ENCODE peak calls at places on chromosomes 16 and 17, in six cellular contexts. U, F, N, Q, B and S are unnamed samples.

GRCh38 chr16:84277244-84277823 is 17.3 kb upstream of the WFDC1 start:
- DNase-seq in U (peak; percentile 63), F (peak; percentile 73), N (peak; percentile 63), Q (peak; percentile 68), B (peak; percentile 82), S (peak; percentile 34)

GRCh38 chr17:61702450-61702849 is 111.4 kb upstream of the NACA2 start:
- DNase-seq in U (no peak), F (no peak), N (no peak), Q (no peak), B (no peak), S (no peak)

GRCh38 chr16:67661101-67661661 is 421 bp downstream of the PARD6A start:
- DNase-seq in U (peak; percentile 64), F (peak; percentile 81), N (peak; percentile 67), Q (no peak), B (peak; percentile 51), S (peak; percentile 61)

GRCh38 chr17:58304735-58305486 is 23.7 kb downstream of the TSPOAP1 start:
- DNase-seq in U (no peak), F (no peak), N (no peak), Q (no peak), B (no peak), S (no peak)

GRCh38 chr16:68564367-68564985 is 25.4 kb downstream of the ZFP90 start:
- DNase-seq in U (peak; percentile 18), F (no peak), N (peak; percentile 20), Q (no peak), B (no peak), S (peak; percentile 7)

GRCh38 chr17:1147664-1148063 is 32.1 kb downstream of the ABR start:
- DNase-seq in U (peak; percentile 54), F (peak; percentile 88), N (peak; percentile 68), Q (no peak), B (no peak), S (peak; percentile 58)

GRCh38 chr17:45848868-45849535 is 4.3 kb downstream of the SPPL2C start:
- DNase-seq in U (no peak), F (no peak), N (no peak), Q (no peak), B (no peak), S (no peak)

GRCh38 chr17:27315322-27315721 is 21.4 kb downstream of the WSB1 start:
- DNase-seq in U (peak; percentile 91), F (no peak), N (peak; percentile 94), Q (no peak), B (no peak), S (peak; percentile 93)

GRCh38 chr17:39270923-39271322 is 45.2 kb upstream of the STAC2 start:
- DNase-seq in U (peak; percentile 84), F (peak; percentile 5), N (peak; percentile 73), Q (no peak), B (no peak), S (peak; percentile 73)

GRCh38 chr17:38585056-38585804 is 20.5 kb downstream of the SRCIN1 start:
- DNase-seq in U (no peak), F (peak; percentile 86), N (peak; percentile 22), Q (no peak), B (no peak), S (no peak)

GRCh38 chr17:58289869-58290268 is 9.1 kb upstream of the MPO start:
- DNase-seq in U (no peak), F (peak; percentile 10), N (no peak), Q (no peak), B (no peak), S (no peak)

GRCh38 chr17:68591583-68591982 is 9.6 kb downstream of the FAM20A start:
- DNase-seq in U (no peak), F (no peak), N (peak; percentile 8), Q (no peak), B (no peak), S (no peak)

GRCh38 chr16:1743376-1744337 is 27.7 kb downstream of the NME3 start:
- DNase-seq in U (no peak), F (no peak), N (no peak), Q (no peak), B (no peak), S (peak; percentile 17)

GRCh38 chr17:49266233-49266632 is 35.6 kb upstream of the PHOSPHO1 start:
- DNase-seq in U (no peak), F (no peak), N (no peak), Q (no peak), B (no peak), S (no peak)

GRCh38 chr17:82105882-82106696 is 8.1 kb upstream of the FASN start:
- DNase-seq in U (peak; percentile 78), F (peak; percentile 85), N (peak; percentile 53), Q (peak; percentile 44), B (peak; percentile 78), S (peak; percentile 43)

GRCh38 chr17:14784997-14785696 is 480.0 kb downstream of the PMP22 start:
- DNase-seq in U (no peak), F (no peak), N (no peak), Q (peak; percentile 32), B (peak; percentile 34), S (no peak)

GRCh38 chr17:41792835-41793748 is 6.6 kb upstream of the JUP start:
- DNase-seq in U (peak; percentile 70), F (peak; percentile 19), N (peak; percentile 64), Q (no peak), B (no peak), S (no peak)

GRCh38 chr16:2297506-2297860 is 29.6 kb upstream of the RNPS1 start:
- DNase-seq in U (no peak), F (no peak), N (no peak), Q (no peak), B (no peak), S (no peak)

GRCh38 chr16:15690296-15690695 is 40.3 kb downstream of the NDE1 start:
- DNase-seq in U (peak; percentile 88), F (no peak), N (peak; percentile 5), Q (no peak), B (no peak), S (peak; percentile 60)

GRCh38 chr16:87955302-87956168 is 4.3 kb downstream of the BANP start:
- DNase-seq in U (peak; percentile 58), F (no peak), N (no peak), Q (no peak), B (no peak), S (peak; percentile 29)

GRCh38 chr16:57720142-57720575 is 15.4 kb upstream of the KATNB1 start:
- DNase-seq in U (peak; percentile 63), F (peak; percentile 58), N (peak; percentile 77), Q (peak; percentile 39), B (peak; percentile 76), S (peak; percentile 66)

GRCh38 chr17:66165537-66166123 is 26.3 kb downstream of the CEP112 start:
- DNase-seq in U (peak; percentile 69), F (peak; percentile 74), N (peak; percentile 84), Q (no peak), B (no peak), S (peak; percentile 62)

GRCh38 chr17:65531508-65532431 is 29.7 kb downstream of the AXIN2 start:
- DNase-seq in U (peak; percentile 57), F (peak; percentile 82), N (peak; percentile 84), Q (no peak), B (no peak), S (peak; percentile 51)

GRCh38 chr17:30336369-30337171 is 2.7 kb upstream of the TMIGD1 start:
- DNase-seq in U (peak; percentile 67), F (peak; percentile 79), N (peak; percentile 68), Q (peak; percentile 41), B (peak; percentile 73), S (peak; percentile 61)

GRCh38 chr16:29674188-29674587 is 4.8 kb upstream of the QPRT start:
- DNase-seq in U (peak; percentile 37), F (no peak), N (no peak), Q (no peak), B (no peak), S (peak; percentile 54)

GRCh38 chr17:7176870-7177209 is 2.3 kb downstream of the ASGR1 start:
- DNase-seq in U (no peak), F (peak; percentile 41), N (peak; percentile 44), Q (no peak), B (no peak), S (peak; percentile 29)

GRCh38 chr16:67760831-67761230 is 41.7 kb upstream of the GFOD2 start:
- DNase-seq in U (no peak), F (no peak), N (no peak), Q (no peak), B (no peak), S (no peak)

GRCh38 chr16:56764835-56765234 is 34.9 kb downstream of the NUP93 start:
- DNase-seq in U (no peak), F (no peak), N (no peak), Q (no peak), B (no peak), S (no peak)

GRCh38 chr17:17664073-17664470 is 17.2 kb upstream of the RAI1 start:
- DNase-seq in U (no peak), F (no peak), N (no peak), Q (no peak), B (no peak), S (no peak)

GRCh38 chr16:10641953-10642949 is 52.5 kb downstream of the TEKT5 start:
- DNase-seq in U (no peak), F (no peak), N (no peak), Q (no peak), B (no peak), S (no peak)

GRCh38 chr16:2465653-2466415 is 5.3 kb upstream of the NTN3 start:
- DNase-seq in U (no peak), F (peak; percentile 26), N (no peak), Q (no peak), B (no peak), S (no peak)

GRCh38 chr17:48544356-48545021 is 420 bp downstream of the HOXB2 start:
- DNase-seq in U (peak; percentile 72), F (no peak), N (no peak), Q (peak; percentile 19), B (peak; percentile 66), S (peak; percentile 81)

GRCh38 chr17:38428643-38429371 is 543 bp downstream of the ARHGAP23 start:
- DNase-seq in U (peak; percentile 73), F (no peak), N (peak; percentile 38), Q (no peak), B (peak; percentile 38), S (no peak)

GRCh38 chr16:64983983-64984382 is 137.9 kb downstream of the CDH11 start:
- DNase-seq in U (peak; percentile 90), F (peak; percentile 6), N (peak; percentile 93), Q (no peak), B (no peak), S (peak; percentile 88)

GRCh38 chr16:85148959-85149358 is 36.7 kb upstream of the CIBAR2 start:
- DNase-seq in U (peak; percentile 65), F (peak; percentile 72), N (no peak), Q (no peak), B (no peak), S (no peak)

GRCh38 chr17:40602445-40603443 is 37.5 kb upstream of the CCR7 start:
- DNase-seq in U (no peak), F (no peak), N (no peak), Q (peak; percentile 62), B (peak; percentile 83), S (no peak)

GRCh38 chr16:79312502-79312901 is 288.0 kb downstream of the MAF start:
- DNase-seq in U (no peak), F (no peak), N (no peak), Q (no peak), B (no peak), S (no peak)

GRCh38 chr17:40479754-40480480 is 21.5 kb downstream of the TNS4 start:
- DNase-seq in U (no peak), F (no peak), N (no peak), Q (no peak), B (no peak), S (no peak)

GRCh38 chr17:16519021-16519420 is 27.0 kb upstream of the LRRC75A start:
- DNase-seq in U (no peak), F (no peak), N (no peak), Q (no peak), B (no peak), S (no peak)